ENCODE peak calls at places on chromosome 12, in five cellular contexts. One of them, this sample, is unnamed.

GRCh38 chr12:112988224-112988623 is 9.9 kb downstream of the OAS2 start:
- DNase-seq in NCI-H1694 treated with DMSO at 0.1 percent for 48 hours: no peak
- DNase-seq in stimulated activated CD8-positive, alpha-beta memory T cell treated with anti-CD3 and anti-CD28 coated beads, Interleukin-7, amount 100 ng/mL, for 1 hour: no peak
- DNase-seq in NCI-H2081: no peak
- DNase-seq in dorsolateral prefrontal cortex: no peak
- DNase-seq in this sample: no peak

GRCh38 chr12:99110866-99111265 is 465.8 kb downstream of the APAF1 start:
- DNase-seq in NCI-H1694 treated with DMSO at 0.1 percent for 48 hours: no peak
- DNase-seq in stimulated activated CD8-positive, alpha-beta memory T cell treated with anti-CD3 and anti-CD28 coated beads, Interleukin-7, amount 100 ng/mL, for 1 hour: no peak
- DNase-seq in NCI-H2081: peak; percentile 73
- DNase-seq in dorsolateral prefrontal cortex: no peak
- DNase-seq in this sample: no peak

GRCh38 chr12:58176296-58176869 is 235.0 kb downstream of the ATP23 start:
- DNase-seq in NCI-H1694 treated with DMSO at 0.1 percent for 48 hours: peak; percentile 29
- DNase-seq in stimulated activated CD8-positive, alpha-beta memory T cell treated with anti-CD3 and anti-CD28 coated beads, Interleukin-7, amount 100 ng/mL, for 1 hour: no peak
- DNase-seq in NCI-H2081: peak; percentile 31
- DNase-seq in dorsolateral prefrontal cortex: no peak
- DNase-seq in this sample: no peak

GRCh38 chr12:87667378-87667777 is 361.8 kb downstream of the C12orf50 start:
- DNase-seq in NCI-H1694 treated with DMSO at 0.1 percent for 48 hours: no peak
- DNase-seq in stimulated activated CD8-positive, alpha-beta memory T cell treated with anti-CD3 and anti-CD28 coated beads, Interleukin-7, amount 100 ng/mL, for 1 hour: no peak
- DNase-seq in NCI-H2081: peak; percentile 25
- DNase-seq in dorsolateral prefrontal cortex: no peak
- DNase-seq in this sample: no peak

GRCh38 chr12:121124402-121125109 is 8.1 kb upstream of the P2RX7 start:
- DNase-seq in NCI-H1694 treated with DMSO at 0.1 percent for 48 hours: no peak
- DNase-seq in stimulated activated CD8-positive, alpha-beta memory T cell treated with anti-CD3 and anti-CD28 coated beads, Interleukin-7, amount 100 ng/mL, for 1 hour: no peak
- DNase-seq in NCI-H2081: no peak
- DNase-seq in dorsolateral prefrontal cortex: no peak
- DNase-seq in this sample: no peak

GRCh38 chr12:95224202-95225170 is 6.9 kb downstream of the VEZT start:
- DNase-seq in NCI-H1694 treated with DMSO at 0.1 percent for 48 hours: no peak
- DNase-seq in stimulated activated CD8-positive, alpha-beta memory T cell treated with anti-CD3 and anti-CD28 coated beads, Interleukin-7, amount 100 ng/mL, for 1 hour: no peak
- DNase-seq in NCI-H2081: no peak
- DNase-seq in dorsolateral prefrontal cortex: no peak
- DNase-seq in this sample: no peak

GRCh38 chr12:94725375-94726168 is 75.2 kb upstream of the TMCC3 start:
- DNase-seq in NCI-H1694 treated with DMSO at 0.1 percent for 48 hours: no peak
- DNase-seq in stimulated activated CD8-positive, alpha-beta memory T cell treated with anti-CD3 and anti-CD28 coated beads, Interleukin-7, amount 100 ng/mL, for 1 hour: no peak
- DNase-seq in NCI-H2081: no peak
- DNase-seq in dorsolateral prefrontal cortex: no peak
- DNase-seq in this sample: peak; percentile 18

GRCh38 chr12:115866909-115867525 is 410.5 kb downstream of the MED13L start:
- DNase-seq in NCI-H1694 treated with DMSO at 0.1 percent for 48 hours: no peak
- DNase-seq in stimulated activated CD8-positive, alpha-beta memory T cell treated with anti-CD3 and anti-CD28 coated beads, Interleukin-7, amount 100 ng/mL, for 1 hour: no peak
- DNase-seq in NCI-H2081: no peak
- DNase-seq in dorsolateral prefrontal cortex: no peak
- DNase-seq in this sample: no peak

GRCh38 chr12:47758834-47759690 is at the start of gene RAPGEF3:
- DNase-seq in NCI-H1694 treated with DMSO at 0.1 percent for 48 hours: peak; percentile 29
- DNase-seq in stimulated activated CD8-positive, alpha-beta memory T cell treated with anti-CD3 and anti-CD28 coated beads, Interleukin-7, amount 100 ng/mL, for 1 hour: peak; percentile 35
- DNase-seq in NCI-H2081: peak; percentile 70
- DNase-seq in dorsolateral prefrontal cortex: peak; percentile 86
- DNase-seq in this sample: peak; percentile 90

GRCh38 chr12:98883231-98883630 is 238.1 kb downstream of the APAF1 start:
- DNase-seq in NCI-H1694 treated with DMSO at 0.1 percent for 48 hours: no peak
- DNase-seq in stimulated activated CD8-positive, alpha-beta memory T cell treated with anti-CD3 and anti-CD28 coated beads, Interleukin-7, amount 100 ng/mL, for 1 hour: no peak
- DNase-seq in NCI-H2081: peak; percentile 2
- DNase-seq in dorsolateral prefrontal cortex: no peak
- DNase-seq in this sample: peak; percentile 29

GRCh38 chr12:64566122-64566521 is 44.2 kb upstream of the RASSF3 start:
- DNase-seq in NCI-H1694 treated with DMSO at 0.1 percent for 48 hours: no peak
- DNase-seq in stimulated activated CD8-positive, alpha-beta memory T cell treated with anti-CD3 and anti-CD28 coated beads, Interleukin-7, amount 100 ng/mL, for 1 hour: no peak
- DNase-seq in NCI-H2081: no peak
- DNase-seq in dorsolateral prefrontal cortex: no peak
- DNase-seq in this sample: no peak

GRCh38 chr12:34395056-34396005 is 373.0 kb downstream of the ALG10 start:
- DNase-seq in NCI-H1694 treated with DMSO at 0.1 percent for 48 hours: no peak
- DNase-seq in stimulated activated CD8-positive, alpha-beta memory T cell treated with anti-CD3 and anti-CD28 coated beads, Interleukin-7, amount 100 ng/mL, for 1 hour: no peak
- DNase-seq in NCI-H2081: no peak
- DNase-seq in dorsolateral prefrontal cortex: peak; percentile 25
- DNase-seq in this sample: peak; percentile 0

This sample was measured in head of caudate nucleus.